ENCODE peak calls at places on chromosomes 13 and 19, in seven cellular contexts. One of them, this sample, is unnamed.

GRCh38 chr19:33684550-33685303 is 63.0 kb downstream of the CHST8 start:
- DNase-seq in AG04450: no peak
- DNase-seq in ovary: no peak
- DNase-seq in cardiac muscle cell: no peak
- DNase-seq in dorsolateral prefrontal cortex: no peak
- DNase-seq in breast epithelium: no peak
- DNase-seq in gastrocnemius medialis: no peak
- DNase-seq in this sample: peak

GRCh38 chr13:27868639-27869435 is 51.0 kb upstream of the PDX1 start:
- DNase-seq in AG04450: no peak
- DNase-seq in ovary: no peak
- DNase-seq in cardiac muscle cell: peak
- DNase-seq in dorsolateral prefrontal cortex: no peak
- DNase-seq in breast epithelium: no peak
- DNase-seq in gastrocnemius medialis: no peak
- DNase-seq in this sample: no peak

GRCh38 chr13:102915393-102915792 is 69.6 kb downstream of the ERCC5 start:
- DNase-seq in AG04450: no peak
- DNase-seq in ovary: no peak
- DNase-seq in cardiac muscle cell: no peak
- DNase-seq in dorsolateral prefrontal cortex: no peak
- DNase-seq in breast epithelium: no peak
- DNase-seq in gastrocnemius medialis: no peak
- DNase-seq in this sample: no peak

GRCh38 chr19:39969681-39970423 is 1.1 kb upstream of the PSMC4 start:
- DNase-seq in AG04450: no peak
- DNase-seq in ovary: no peak
- DNase-seq in cardiac muscle cell: no peak
- DNase-seq in dorsolateral prefrontal cortex: no peak
- DNase-seq in breast epithelium: no peak
- DNase-seq in gastrocnemius medialis: no peak
- DNase-seq in this sample: no peak

GRCh38 chr13:111184685-111185401 is 69.7 kb downstream of the ARHGEF7 start:
- DNase-seq in AG04450: no peak
- DNase-seq in ovary: no peak
- DNase-seq in cardiac muscle cell: peak
- DNase-seq in dorsolateral prefrontal cortex: no peak
- DNase-seq in breast epithelium: no peak
- DNase-seq in gastrocnemius medialis: peak
- DNase-seq in this sample: no peak

GRCh38 chr13:93991569-93991968 is 487.9 kb downstream of the DCT start:
- DNase-seq in AG04450: no peak
- DNase-seq in ovary: no peak
- DNase-seq in cardiac muscle cell: no peak
- DNase-seq in dorsolateral prefrontal cortex: no peak
- DNase-seq in breast epithelium: no peak
- DNase-seq in gastrocnemius medialis: no peak
- DNase-seq in this sample: no peak

GRCh38 chr13:21014666-21015170 is 46.7 kb downstream of the LATS2 start:
- DNase-seq in AG04450: peak
- DNase-seq in ovary: peak
- DNase-seq in cardiac muscle cell: peak
- DNase-seq in dorsolateral prefrontal cortex: no peak
- DNase-seq in breast epithelium: no peak
- DNase-seq in gastrocnemius medialis: peak
- DNase-seq in this sample: no peak

GRCh38 chr19:15456871-15457700 is 7.3 kb downstream of the RASAL3 start:
- DNase-seq in AG04450: no peak
- DNase-seq in ovary: peak
- DNase-seq in cardiac muscle cell: no peak
- DNase-seq in dorsolateral prefrontal cortex: no peak
- DNase-seq in breast epithelium: peak
- DNase-seq in gastrocnemius medialis: no peak
- DNase-seq in this sample: peak

GRCh38 chr19:47609885-47610545 is 1.1 kb downstream of the BICRA start:
- DNase-seq in AG04450: no peak
- DNase-seq in ovary: peak
- DNase-seq in cardiac muscle cell: peak
- DNase-seq in dorsolateral prefrontal cortex: peak
- DNase-seq in breast epithelium: peak
- DNase-seq in gastrocnemius medialis: peak
- DNase-seq in this sample: peak

GRCh38 chr13:77832339-77833100 is 86.1 kb downstream of the EDNRB start:
- DNase-seq in AG04450: no peak
- DNase-seq in ovary: no peak
- DNase-seq in cardiac muscle cell: peak
- DNase-seq in dorsolateral prefrontal cortex: no peak
- DNase-seq in breast epithelium: no peak
- DNase-seq in gastrocnemius medialis: no peak
- DNase-seq in this sample: no peak

GRCh38 chr19:41951686-41952172 is 7.4 kb downstream of the RABAC1 start:
- DNase-seq in AG04450: peak
- DNase-seq in ovary: peak
- DNase-seq in cardiac muscle cell: peak
- DNase-seq in dorsolateral prefrontal cortex: peak
- DNase-seq in breast epithelium: peak
- DNase-seq in gastrocnemius medialis: peak
- DNase-seq in this sample: peak

GRCh38 chr19:1122972-1123363 is 19.2 kb downstream of the GPX4 start:
- DNase-seq in AG04450: no peak
- DNase-seq in ovary: peak
- DNase-seq in cardiac muscle cell: peak
- DNase-seq in dorsolateral prefrontal cortex: no peak
- DNase-seq in breast epithelium: no peak
- DNase-seq in gastrocnemius medialis: no peak
- DNase-seq in this sample: peak

GRCh38 chr13:110268061-110268460 is 38.9 kb downstream of the COL4A1 start:
- DNase-seq in AG04450: no peak
- DNase-seq in ovary: no peak
- DNase-seq in cardiac muscle cell: no peak
- DNase-seq in dorsolateral prefrontal cortex: no peak
- DNase-seq in breast epithelium: no peak
- DNase-seq in gastrocnemius medialis: no peak
- DNase-seq in this sample: no peak

GRCh38 chr13:75507027-75508001 is 25.3 kb upstream of the TBC1D4 start:
- DNase-seq in AG04450: no peak
- DNase-seq in ovary: no peak
- DNase-seq in cardiac muscle cell: no peak
- DNase-seq in dorsolateral prefrontal cortex: no peak
- DNase-seq in breast epithelium: no peak
- DNase-seq in gastrocnemius medialis: no peak
- DNase-seq in this sample: no peak

GRCh38 chr13:39767791-39768564 is 112.5 kb downstream of the COG6 start:
- DNase-seq in AG04450: no peak
- DNase-seq in ovary: no peak
- DNase-seq in cardiac muscle cell: no peak
- DNase-seq in dorsolateral prefrontal cortex: no peak
- DNase-seq in breast epithelium: no peak
- DNase-seq in gastrocnemius medialis: no peak
- DNase-seq in this sample: no peak

GRCh38 chr13:47252627-47253026 is 355.8 kb upstream of the HTR2A start:
- DNase-seq in AG04450: no peak
- DNase-seq in ovary: no peak
- DNase-seq in cardiac muscle cell: no peak
- DNase-seq in dorsolateral prefrontal cortex: no peak
- DNase-seq in breast epithelium: no peak
- DNase-seq in gastrocnemius medialis: no peak
- DNase-seq in this sample: no peak

GRCh38 chr19:10211071-10211470 is 16.3 kb upstream of the DNMT1 start:
- DNase-seq in AG04450: no peak
- DNase-seq in ovary: no peak
- DNase-seq in cardiac muscle cell: no peak
- DNase-seq in dorsolateral prefrontal cortex: no peak
- DNase-seq in breast epithelium: no peak
- DNase-seq in gastrocnemius medialis: no peak
- DNase-seq in this sample: no peak

GRCh38 chr19:28876604-28877123 is 336.3 kb downstream of the UQCRFS1 start:
- DNase-seq in AG04450: no peak
- DNase-seq in ovary: no peak
- DNase-seq in cardiac muscle cell: no peak
- DNase-seq in dorsolateral prefrontal cortex: no peak
- DNase-seq in breast epithelium: no peak
- DNase-seq in gastrocnemius medialis: no peak
- DNase-seq in this sample: no peak

GRCh38 chr13:32734511-32734910 is 148.3 kb downstream of the PDS5B start:
- DNase-seq in AG04450: peak
- DNase-seq in ovary: peak
- DNase-seq in cardiac muscle cell: peak
- DNase-seq in dorsolateral prefrontal cortex: no peak
- DNase-seq in breast epithelium: no peak
- DNase-seq in gastrocnemius medialis: no peak
- DNase-seq in this sample: no peak

GRCh38 chr13:73945871-73946270 is 188.3 kb downstream of the KLF12 start:
- DNase-seq in AG04450: no peak
- DNase-seq in ovary: peak
- DNase-seq in cardiac muscle cell: no peak
- DNase-seq in dorsolateral prefrontal cortex: no peak
- DNase-seq in breast epithelium: peak
- DNase-seq in gastrocnemius medialis: peak
- DNase-seq in this sample: no peak

GRCh38 chr13:73943965-73944233 is 190.3 kb downstream of the KLF12 start:
- DNase-seq in AG04450: no peak
- DNase-seq in ovary: no peak
- DNase-seq in cardiac muscle cell: no peak
- DNase-seq in dorsolateral prefrontal cortex: no peak
- DNase-seq in breast epithelium: no peak
- DNase-seq in gastrocnemius medialis: no peak
- DNase-seq in this sample: no peak

GRCh38 chr13:73952683-73953082 is 181.5 kb downstream of the KLF12 start:
- DNase-seq in AG04450: peak
- DNase-seq in ovary: no peak
- DNase-seq in cardiac muscle cell: no peak
- DNase-seq in dorsolateral prefrontal cortex: no peak
- DNase-seq in breast epithelium: no peak
- DNase-seq in gastrocnemius medialis: no peak
- DNase-seq in this sample: no peak

GRCh38 chr13:73945371-73945770 is 188.8 kb downstream of the KLF12 start:
- DNase-seq in AG04450: no peak
- DNase-seq in ovary: no peak
- DNase-seq in cardiac muscle cell: peak
- DNase-seq in dorsolateral prefrontal cortex: no peak
- DNase-seq in breast epithelium: no peak
- DNase-seq in gastrocnemius medialis: no peak
- DNase-seq in this sample: no peak

GRCh38 chr13:73948848-73949529 is 185.2 kb downstream of the KLF12 start:
- DNase-seq in AG04450: no peak
- DNase-seq in ovary: no peak
- DNase-seq in cardiac muscle cell: no peak
- DNase-seq in dorsolateral prefrontal cortex: no peak
- DNase-seq in breast epithelium: no peak
- DNase-seq in gastrocnemius medialis: no peak
- DNase-seq in this sample: no peak
- H3K4me3 ChIP-seq in AG04450: no peak
- H3K4me3 ChIP-seq in ovary: no peak
- H3K4me3 ChIP-seq in cardiac muscle cell: no peak
- H3K4me3 ChIP-seq in dorsolateral prefrontal cortex: no peak
- H3K4me3 ChIP-seq in breast epithelium: no peak
- H3K4me3 ChIP-seq in gastrocnemius medialis: no peak
- H3K4me3 ChIP-seq in this sample: no peak

GRCh38 chr19:51607920-51608562 is 22.2 kb downstream of the SIGLEC5 start:
- DNase-seq in AG04450: peak
- DNase-seq in ovary: peak
- DNase-seq in cardiac muscle cell: peak
- DNase-seq in dorsolateral prefrontal cortex: peak
- DNase-seq in breast epithelium: no peak
- DNase-seq in gastrocnemius medialis: peak
- DNase-seq in this sample: peak
- TF ChIP-seq CTCF in AG04450: peak
- TF ChIP-seq CTCF in ovary: no peak
- TF ChIP-seq CTCF in cardiac muscle cell: peak
- TF ChIP-seq CTCF in dorsolateral prefrontal cortex: no peak
- TF ChIP-seq CTCF in breast epithelium: no peak
- TF ChIP-seq CTCF in gastrocnemius medialis: no peak
- TF ChIP-seq CTCF in this sample: peak

GRCh38 chr13:41917641-41918040 is 43.3 kb downstream of the VWA8 start:
- DNase-seq in AG04450: peak
- DNase-seq in ovary: no peak
- DNase-seq in cardiac muscle cell: peak
- DNase-seq in dorsolateral prefrontal cortex: no peak
- DNase-seq in breast epithelium: no peak
- DNase-seq in gastrocnemius medialis: no peak
- DNase-seq in this sample: no peak

GRCh38 chr13:41915096-41915495 is 45.8 kb downstream of the VWA8 start:
- DNase-seq in AG04450: no peak
- DNase-seq in ovary: no peak
- DNase-seq in cardiac muscle cell: no peak
- DNase-seq in dorsolateral prefrontal cortex: no peak
- DNase-seq in breast epithelium: no peak
- DNase-seq in gastrocnemius medialis: no peak
- DNase-seq in this sample: no peak

GRCh38 chr13:41919741-41920487 is 41.0 kb downstream of the VWA8 start:
- DNase-seq in AG04450: no peak
- DNase-seq in ovary: no peak
- DNase-seq in cardiac muscle cell: no peak
- DNase-seq in dorsolateral prefrontal cortex: no peak
- DNase-seq in breast epithelium: no peak
- DNase-seq in gastrocnemius medialis: no peak
- DNase-seq in this sample: no peak

GRCh38 chr13:41916173-41916954 is 44.5 kb downstream of the VWA8 start:
- DNase-seq in AG04450: peak
- DNase-seq in ovary: no peak
- DNase-seq in cardiac muscle cell: peak
- DNase-seq in dorsolateral prefrontal cortex: no peak
- DNase-seq in breast epithelium: no peak
- DNase-seq in gastrocnemius medialis: no peak
- DNase-seq in this sample: no peak

DNA sequence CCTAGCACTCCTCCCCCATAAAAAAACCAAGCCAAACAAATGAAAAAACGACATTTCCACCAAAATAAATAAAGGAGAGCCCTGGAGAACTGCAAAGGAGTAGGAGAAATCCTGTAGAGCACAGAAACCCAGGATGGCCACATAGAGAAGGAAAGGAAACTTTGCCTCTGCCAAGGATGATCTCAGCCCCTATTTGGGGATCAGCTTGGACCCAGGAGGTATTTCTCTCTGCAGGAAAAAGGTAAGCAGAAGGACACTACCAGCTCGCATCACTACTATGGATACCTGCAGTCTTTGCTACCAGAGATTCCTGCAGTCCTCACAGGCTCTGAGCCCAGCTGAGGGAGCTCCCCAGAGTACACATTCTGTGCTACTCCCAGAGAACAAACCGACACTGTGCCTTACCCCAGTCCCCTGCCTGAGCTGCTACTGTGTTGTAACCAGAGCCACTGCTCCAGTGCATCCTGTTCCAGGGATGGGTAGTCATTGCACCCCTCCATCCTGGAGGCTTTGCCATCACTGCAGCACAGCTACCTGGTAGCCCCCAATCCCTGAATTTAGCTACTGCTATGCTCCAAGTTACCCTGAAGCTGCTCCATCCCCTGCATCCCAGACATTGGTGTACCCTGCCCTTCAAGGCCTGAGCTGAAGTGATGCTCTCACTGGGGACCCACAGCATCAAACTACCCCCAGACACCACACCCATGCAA is 41.7 kb downstream of the VWA8 start:
- DNase-seq in AG04450: no peak
- DNase-seq in ovary: no peak
- DNase-seq in cardiac muscle cell: no peak
- DNase-seq in dorsolateral prefrontal cortex: no peak
- DNase-seq in breast epithelium: no peak
- DNase-seq in gastrocnemius medialis: peak
- DNase-seq in this sample: no peak
- H3K27ac ChIP-seq in AG04450: peak
- H3K27ac ChIP-seq in ovary: no peak
- H3K27ac ChIP-seq in cardiac muscle cell: no peak
- H3K27ac ChIP-seq in dorsolateral prefrontal cortex: no peak
- H3K27ac ChIP-seq in breast epithelium: no peak
- H3K27ac ChIP-seq in gastrocnemius medialis: peak
- H3K27ac ChIP-seq in this sample: no peak

GRCh38 chr19:13102666-13103584 is at the start of gene LYL1:
- DNase-seq in AG04450: no peak
- DNase-seq in ovary: peak
- DNase-seq in cardiac muscle cell: peak
- DNase-seq in dorsolateral prefrontal cortex: no peak
- DNase-seq in breast epithelium: no peak
- DNase-seq in gastrocnemius medialis: peak
- DNase-seq in this sample: peak
- H3K4me3 ChIP-seq in AG04450: peak
- H3K4me3 ChIP-seq in ovary: peak
- H3K4me3 ChIP-seq in cardiac muscle cell: peak
- H3K4me3 ChIP-seq in dorsolateral prefrontal cortex: peak
- H3K4me3 ChIP-seq in breast epithelium: peak
- H3K4me3 ChIP-seq in gastrocnemius medialis: peak
- H3K4me3 ChIP-seq in this sample: peak

This sample was measured in left lung.